ENCODE peak calls at places on chromosomes 4 and X, in eight cellular contexts. One of them, this sample, is unnamed.

GRCh38 chrX:538311-538710 is 92.3 kb upstream of the SHOX start:
- DNase-seq in A673: no peak
- DNase-seq in MG63: peak
- DNase-seq in NCI-H1092: no peak
- DNase-seq in H7: no peak
- DNase-seq in MCF 10A: no peak
- DNase-seq in renal cortical epithelial cell: no peak
- DNase-seq in lower leg skin: peak
- DNase-seq in this sample: no peak

GRCh38 chr4:41750158-41750623 is 1.7 kb upstream of the PHOX2B start:
- DNase-seq in lower leg skin: no peak
- DNase-seq in MG63: no peak
- DNase-seq in MCF 10A: no peak
- DNase-seq in NCI-H1092: no peak
- DNase-seq in A673: no peak
- DNase-seq in H7: peak
- DNase-seq in renal cortical epithelial cell: no peak
- DNase-seq in this sample: no peak

GRCh38 chrX:109886122-109886761 is 116.7 kb upstream of the TMEM164 start:
- DNase-seq in MG63: peak
- DNase-seq in renal cortical epithelial cell: peak
- DNase-seq in NCI-H1092: peak
- DNase-seq in A673: peak
- DNase-seq in H7: peak
- DNase-seq in MCF 10A: peak
- DNase-seq in lower leg skin: no peak
- DNase-seq in this sample: no peak

GRCh38 chr4:107743532-107743931 is 23.5 kb upstream of the PAPSS1 start:
- DNase-seq in NCI-H1092: no peak
- DNase-seq in lower leg skin: no peak
- DNase-seq in H7: no peak
- DNase-seq in renal cortical epithelial cell: peak
- DNase-seq in A673: no peak
- DNase-seq in MG63: no peak
- DNase-seq in MCF 10A: no peak
- DNase-seq in this sample: no peak

GRCh38 chrX:93932471-93933220 is 258.6 kb downstream of the FAM133A start:
- DNase-seq in MCF 10A: peak
- DNase-seq in lower leg skin: no peak
- DNase-seq in H7: no peak
- DNase-seq in MG63: no peak
- DNase-seq in NCI-H1092: no peak
- DNase-seq in renal cortical epithelial cell: no peak
- DNase-seq in A673: no peak
- DNase-seq in this sample: no peak

GRCh38 chrX:151725338-151725614 is 9.3 kb upstream of the CNGA2 start:
- DNase-seq in NCI-H1092: no peak
- DNase-seq in renal cortical epithelial cell: no peak
- DNase-seq in A673: no peak
- DNase-seq in MG63: no peak
- DNase-seq in MCF 10A: no peak
- DNase-seq in lower leg skin: peak
- DNase-seq in H7: no peak
- DNase-seq in this sample: no peak

GRCh38 chr4:8176547-8177399 is 18.2 kb upstream of the ABLIM2 start:
- DNase-seq in renal cortical epithelial cell: no peak
- DNase-seq in MG63: peak
- DNase-seq in MCF 10A: peak
- DNase-seq in A673: peak
- DNase-seq in lower leg skin: no peak
- DNase-seq in H7: peak
- DNase-seq in NCI-H1092: no peak
- DNase-seq in this sample: no peak

GRCh38 chr4:42151568-42152506 is 618 bp downstream of the BEND4 start:
- DNase-seq in NCI-H1092: peak
- DNase-seq in A673: peak
- DNase-seq in MG63: peak
- DNase-seq in H7: peak
- DNase-seq in lower leg skin: no peak
- DNase-seq in MCF 10A: no peak
- DNase-seq in renal cortical epithelial cell: no peak
- DNase-seq in this sample: no peak

GRCh38 chr4:16779028-16779675 is 119.3 kb downstream of the LDB2 start:
- DNase-seq in renal cortical epithelial cell: no peak
- DNase-seq in NCI-H1092: no peak
- DNase-seq in lower leg skin: no peak
- DNase-seq in A673: peak
- DNase-seq in MG63: peak
- DNase-seq in MCF 10A: no peak
- DNase-seq in H7: no peak
- DNase-seq in this sample: no peak

GRCh38 chrX:24423960-24424359 is 41.1 kb upstream of the PDK3 start:
- DNase-seq in H7: no peak
- DNase-seq in NCI-H1092: no peak
- DNase-seq in A673: no peak
- DNase-seq in MG63: no peak
- DNase-seq in renal cortical epithelial cell: peak
- DNase-seq in MCF 10A: no peak
- DNase-seq in lower leg skin: no peak
- DNase-seq in this sample: no peak

GRCh38 chrX:138908577-138908976 is 197.1 kb upstream of the FGF13 start:
- DNase-seq in H7: no peak
- DNase-seq in renal cortical epithelial cell: peak
- DNase-seq in MG63: no peak
- DNase-seq in A673: no peak
- DNase-seq in MCF 10A: peak
- DNase-seq in lower leg skin: no peak
- DNase-seq in NCI-H1092: no peak
- DNase-seq in this sample: no peak

GRCh38 chrX:29315931-29316330 is 728.7 kb downstream of the IL1RAPL1 start:
- DNase-seq in NCI-H1092: no peak
- DNase-seq in H7: no peak
- DNase-seq in MCF 10A: no peak
- DNase-seq in A673: no peak
- DNase-seq in MG63: no peak
- DNase-seq in lower leg skin: no peak
- DNase-seq in renal cortical epithelial cell: no peak
- DNase-seq in this sample: no peak

GRCh38 chrX:119228506-119229290 is 7.4 kb upstream of the PGRMC1 start:
- DNase-seq in lower leg skin: no peak
- DNase-seq in renal cortical epithelial cell: peak
- DNase-seq in MCF 10A: peak
- DNase-seq in NCI-H1092: no peak
- DNase-seq in MG63: peak
- DNase-seq in H7: no peak
- DNase-seq in A673: peak
- DNase-seq in this sample: no peak

GRCh38 chrX:2457289-2458133 is 43.3 kb downstream of the DHRSX start:
- DNase-seq in A673: peak
- DNase-seq in NCI-H1092: no peak
- DNase-seq in MCF 10A: no peak
- DNase-seq in renal cortical epithelial cell: no peak
- DNase-seq in lower leg skin: no peak
- DNase-seq in MG63: no peak
- DNase-seq in H7: no peak
- DNase-seq in this sample: no peak

GRCh38 chr4:150961566-150961965 is 53.5 kb downstream of the LRBA start:
- DNase-seq in MG63: no peak
- DNase-seq in MCF 10A: no peak
- DNase-seq in NCI-H1092: no peak
- DNase-seq in A673: no peak
- DNase-seq in lower leg skin: no peak
- DNase-seq in renal cortical epithelial cell: no peak
- DNase-seq in H7: no peak
- DNase-seq in this sample: no peak

GRCh38 chr4:140367738-140368137 is 5.7 kb upstream of the SCOC start:
- DNase-seq in MG63: peak
- DNase-seq in A673: no peak
- DNase-seq in renal cortical epithelial cell: peak
- DNase-seq in lower leg skin: no peak
- DNase-seq in MCF 10A: peak
- DNase-seq in NCI-H1092: no peak
- DNase-seq in H7: no peak
- DNase-seq in this sample: no peak

GRCh38 chrX:153226344-153227190 is 47.5 kb downstream of the MAGEA1 start:
- DNase-seq in lower leg skin: no peak
- DNase-seq in MCF 10A: peak
- DNase-seq in A673: peak
- DNase-seq in MG63: peak
- DNase-seq in NCI-H1092: no peak
- DNase-seq in renal cortical epithelial cell: peak
- DNase-seq in H7: peak
- DNase-seq in this sample: no peak

GRCh38 chr4:22897520-22898108 is 204.9 kb downstream of the GBA3 start:
- DNase-seq in renal cortical epithelial cell: peak
- DNase-seq in MG63: no peak
- DNase-seq in NCI-H1092: peak
- DNase-seq in lower leg skin: no peak
- DNase-seq in H7: peak
- DNase-seq in MCF 10A: peak
- DNase-seq in A673: peak
- DNase-seq in this sample: no peak

GRCh38 chr4:140096483-140096861 is 57.5 kb downstream of the MAML3 start:
- DNase-seq in H7: no peak
- DNase-seq in lower leg skin: no peak
- DNase-seq in NCI-H1092: no peak
- DNase-seq in A673: no peak
- DNase-seq in renal cortical epithelial cell: no peak
- DNase-seq in MCF 10A: no peak
- DNase-seq in MG63: no peak
- DNase-seq in this sample: no peak

GRCh38 chr4:97646997-97647396 is 496.3 kb downstream of the STPG2 start:
- DNase-seq in renal cortical epithelial cell: peak
- DNase-seq in H7: no peak
- DNase-seq in NCI-H1092: no peak
- DNase-seq in MCF 10A: peak
- DNase-seq in A673: peak
- DNase-seq in MG63: peak
- DNase-seq in lower leg skin: no peak
- DNase-seq in this sample: no peak

GRCh38 chr4:28463184-28463690 is 1602.6 kb downstream of the STIM2 start:
- DNase-seq in A673: no peak
- DNase-seq in NCI-H1092: no peak
- DNase-seq in MCF 10A: no peak
- DNase-seq in lower leg skin: no peak
- DNase-seq in MG63: no peak
- DNase-seq in H7: no peak
- DNase-seq in renal cortical epithelial cell: no peak
- DNase-seq in this sample: no peak

GRCh38 chr4:173520921-173521473 is 9.0 kb downstream of the HAND2 start:
- DNase-seq in H7: peak
- DNase-seq in renal cortical epithelial cell: no peak
- DNase-seq in MG63: no peak
- DNase-seq in A673: no peak
- DNase-seq in lower leg skin: peak
- DNase-seq in MCF 10A: no peak
- DNase-seq in NCI-H1092: no peak
- DNase-seq in this sample: no peak

GRCh38 chr4:2388430-2389182 is 29.8 kb downstream of the ZFYVE28 start:
- DNase-seq in lower leg skin: no peak
- DNase-seq in NCI-H1092: no peak
- DNase-seq in H7: no peak
- DNase-seq in renal cortical epithelial cell: no peak
- DNase-seq in A673: no peak
- DNase-seq in MG63: no peak
- DNase-seq in MCF 10A: no peak
- DNase-seq in this sample: no peak

GRCh38 chrX:16970977-16971376 is 24.5 kb downstream of the REPS2 start:
- DNase-seq in renal cortical epithelial cell: peak
- DNase-seq in H7: no peak
- DNase-seq in MCF 10A: peak
- DNase-seq in MG63: no peak
- DNase-seq in NCI-H1092: no peak
- DNase-seq in A673: no peak
- DNase-seq in lower leg skin: no peak
- DNase-seq in this sample: no peak

GRCh38 chr4:186297013-186297645 is 31.1 kb downstream of the F11 start:
- DNase-seq in lower leg skin: no peak
- DNase-seq in A673: peak
- DNase-seq in MG63: no peak
- DNase-seq in MCF 10A: peak
- DNase-seq in NCI-H1092: peak
- DNase-seq in renal cortical epithelial cell: peak
- DNase-seq in H7: peak
- DNase-seq in this sample: no peak

GRCh38 chr4:150038335-150039076 is 39.7 kb upstream of the DCLK2 start:
- DNase-seq in A673: no peak
- DNase-seq in renal cortical epithelial cell: no peak
- DNase-seq in lower leg skin: no peak
- DNase-seq in MCF 10A: no peak
- DNase-seq in MG63: no peak
- DNase-seq in H7: no peak
- DNase-seq in NCI-H1092: no peak
- DNase-seq in this sample: no peak

GRCh38 chr4:15656038-15656470 is 897 bp upstream of the FBXL5 start:
- DNase-seq in H7: no peak
- DNase-seq in NCI-H1092: no peak
- DNase-seq in MCF 10A: no peak
- DNase-seq in renal cortical epithelial cell: peak
- DNase-seq in lower leg skin: no peak
- DNase-seq in A673: no peak
- DNase-seq in MG63: no peak
- DNase-seq in this sample: no peak

GRCh38 chr4:23934223-23934622 is 44.4 kb upstream of the PPARGC1A start:
- DNase-seq in A673: no peak
- DNase-seq in NCI-H1092: no peak
- DNase-seq in H7: no peak
- DNase-seq in lower leg skin: no peak
- DNase-seq in MCF 10A: no peak
- DNase-seq in renal cortical epithelial cell: peak
- DNase-seq in MG63: no peak
- DNase-seq in this sample: no peak

GRCh38 chr4:111398906-111399330 is 746.3 kb upstream of the FAM241A start:
- DNase-seq in A673: peak
- DNase-seq in renal cortical epithelial cell: no peak
- DNase-seq in NCI-H1092: no peak
- DNase-seq in lower leg skin: no peak
- DNase-seq in MCF 10A: no peak
- DNase-seq in H7: no peak
- DNase-seq in MG63: no peak
- DNase-seq in this sample: no peak

GRCh38 chrX:150080497-150080896 is 142.2 kb upstream of the EOLA2 start:
- DNase-seq in MCF 10A: no peak
- DNase-seq in H7: no peak
- DNase-seq in lower leg skin: no peak
- DNase-seq in NCI-H1092: no peak
- DNase-seq in MG63: no peak
- DNase-seq in A673: no peak
- DNase-seq in renal cortical epithelial cell: peak
- DNase-seq in this sample: no peak

GRCh38 chr4:119834901-119835300 is 206.3 kb upstream of the PDE5A start:
- DNase-seq in MG63: no peak
- DNase-seq in H7: no peak
- DNase-seq in MCF 10A: no peak
- DNase-seq in A673: no peak
- DNase-seq in lower leg skin: no peak
- DNase-seq in NCI-H1092: no peak
- DNase-seq in renal cortical epithelial cell: no peak
- DNase-seq in this sample: no peak

This sample was measured in occipital lobe.